ENCODE peak calls at places on chromosomes 7 and 10, in nine cellular contexts. Q is HCT116, L is heart left ventricle, C is A549, N is K562, O is tibial nerve, K is uterus, X is spleen, H is transverse colon. R is an unnamed sample.

GRCh38 chr10:22630229-22631174 is 83.9 kb downstream of the PIP4K2A start:
- DNase-seq in Q (no peak), L (no peak), C (no peak), N (peak; percentile 76), O (no peak), K (no peak), X (no peak), H (no peak), R (peak; percentile 88)

GRCh38 chr7:5689118-5689517 is 92.3 kb downstream of the RNF216 start:
- DNase-seq in Q (no peak), L (no peak), C (no peak), N (no peak), O (no peak), K (no peak), X (no peak), H (no peak), R (no peak)

GRCh38 chr7:35370694-35371093 is 116.8 kb upstream of the TBX20 start:
- DNase-seq in Q (no peak), L (no peak), C (no peak), N (no peak), O (no peak), K (no peak), X (no peak), H (no peak), R (no peak)

GRCh38 chr7:154998481-154998880 is 4.4 kb downstream of the PAXIP1 start:
- DNase-seq in Q (no peak), L (no peak), C (no peak), N (no peak), O (no peak), K (no peak), X (no peak), H (no peak), R (no peak)

GRCh38 chr10:124300224-124300623 is 118.5 kb downstream of the OAT start:
- DNase-seq in Q (no peak), L (no peak), C (no peak), N (no peak), O (no peak), K (no peak), X (no peak), H (no peak), R (no peak)

GRCh38 chr10:90407116-90407515 is 450.7 kb downstream of the HTR7 start:
- DNase-seq in Q (no peak), L (no peak), C (no peak), N (no peak), O (no peak), K (no peak), X (no peak), H (no peak), R (no peak)

GRCh38 chr7:3138206-3138605 is 94.5 kb upstream of the CARD11 start:
- DNase-seq in Q (no peak), L (no peak), C (no peak), N (no peak), O (no peak), K (no peak), X (no peak), H (no peak), R (no peak)

GRCh38 chr10:83677795-83678194 is 461.5 kb upstream of the GHITM start:
- DNase-seq in Q (no peak), L (no peak), C (no peak), N (no peak), O (no peak), K (peak; percentile 15), X (no peak), H (no peak), R (no peak)

GRCh38 chr7:142313528-142313927 is 55.7 kb upstream of the PRSS58 start:
- DNase-seq in Q (no peak), L (no peak), C (no peak), N (no peak), O (no peak), K (no peak), X (no peak), H (no peak), R (no peak)

GRCh38 chr7:66409493-66409892 is 204.4 kb downstream of the TPST1 start:
- DNase-seq in Q (no peak), L (no peak), C (no peak), N (no peak), O (no peak), K (no peak), X (no peak), H (no peak), R (no peak)

GRCh38 chr10:53230651-53231050 is 458.1 kb upstream of the MBL2 start:
- DNase-seq in Q (no peak), L (no peak), C (no peak), N (no peak), O (no peak), K (no peak), X (no peak), H (no peak), R (no peak)

GRCh38 chr10:43976292-43976691 is 327.6 kb upstream of the ZNF32 start:
- DNase-seq in Q (no peak), L (no peak), C (no peak), N (no peak), O (no peak), K (no peak), X (no peak), H (no peak), R (no peak)

GRCh38 chr10:98344589-98345038 is 70.4 kb downstream of the PYROXD2 start:
- DNase-seq in Q (no peak), L (peak; percentile 82), C (no peak), N (no peak), O (peak; percentile 72), K (peak; percentile 88), X (no peak), H (peak; percentile 56), R (no peak)

GRCh38 chr10:71256661-71257030 is 44.3 kb downstream of the UNC5B start:
- DNase-seq in Q (no peak), L (no peak), C (no peak), N (no peak), O (no peak), K (no peak), X (no peak), H (no peak), R (no peak)

GRCh38 chr10:71257292-71257997 is 45.1 kb downstream of the UNC5B start:
- DNase-seq in Q (no peak), L (no peak), C (no peak), N (no peak), O (no peak), K (no peak), X (no peak), H (peak; percentile 59), R (no peak)

GRCh38 chr10:71255540-71255816 is 43.1 kb downstream of the UNC5B start:
- DNase-seq in Q (no peak), L (no peak), C (no peak), N (no peak), O (no peak), K (no peak), X (no peak), H (no peak), R (no peak)

GRCh38 chr10:71254834-71255539 is 42.6 kb downstream of the UNC5B start:
- DNase-seq in Q (no peak), L (no peak), C (no peak), N (no peak), O (no peak), K (no peak), X (no peak), H (no peak), R (no peak)

GRCh38 chr10:71255817-71256660 is 43.7 kb downstream of the UNC5B start:
- DNase-seq in Q (peak; percentile 56), L (peak; percentile 67), C (no peak), N (no peak), O (no peak), K (peak; percentile 77), X (no peak), H (peak; percentile 92), R (no peak)
- TF ChIP-seq POLR2A in Q (no peak), L (no peak), C (no peak), N (no peak), O (no peak), K (no peak), X (no peak), H (peak; percentile 82), R (no peak)

GRCh38 chr7:90006988-90007387 is 147.3 kb upstream of the STEAP1 start:
- DNase-seq in Q (no peak), L (no peak), C (no peak), N (no peak), O (no peak), K (no peak), X (no peak), H (peak; percentile 48), R (no peak)

GRCh38 chr7:90007831-90008230 is 146.4 kb upstream of the STEAP1 start:
- DNase-seq in Q (no peak), L (no peak), C (no peak), N (no peak), O (no peak), K (no peak), X (no peak), H (no peak), R (no peak)
- TF ChIP-seq POLR2A in Q (no peak), L (no peak), C (no peak), N (no peak), O (no peak), K (no peak), X (no peak), H (no peak), R (no peak)

GRCh38 chr10:76149602-76150138 is 718.2 kb downstream of the LRMDA start:
- DNase-seq in Q (no peak), L (no peak), C (no peak), N (no peak), O (no peak), K (no peak), X (no peak), H (no peak), R (no peak)

GRCh38 chr10:76149182-76149581 is 717.8 kb downstream of the LRMDA start:
- DNase-seq in Q (no peak), L (no peak), C (no peak), N (no peak), O (no peak), K (no peak), X (no peak), H (no peak), R (no peak)

GRCh38 chr10:76150886-76151288 is 719.5 kb downstream of the LRMDA start:
- DNase-seq in Q (no peak), L (no peak), C (no peak), N (no peak), O (no peak), K (no peak), X (no peak), H (no peak), R (no peak)

GRCh38 chr10:76152186-76152585 is 720.8 kb downstream of the LRMDA start:
- DNase-seq in Q (no peak), L (no peak), C (no peak), N (no peak), O (no peak), K (no peak), X (no peak), H (no peak), R (no peak)

GRCh38 chr10:76150139-76150885 is 718.9 kb downstream of the LRMDA start:
- DNase-seq in Q (no peak), L (no peak), C (no peak), N (no peak), O (no peak), K (peak; percentile 42), X (no peak), H (no peak), R (no peak)
- TF ChIP-seq POLR2A in Q (no peak), L (no peak), C (no peak), N (no peak), O (no peak), K (no peak), X (no peak), H (no peak), R (no peak)

DNA sequence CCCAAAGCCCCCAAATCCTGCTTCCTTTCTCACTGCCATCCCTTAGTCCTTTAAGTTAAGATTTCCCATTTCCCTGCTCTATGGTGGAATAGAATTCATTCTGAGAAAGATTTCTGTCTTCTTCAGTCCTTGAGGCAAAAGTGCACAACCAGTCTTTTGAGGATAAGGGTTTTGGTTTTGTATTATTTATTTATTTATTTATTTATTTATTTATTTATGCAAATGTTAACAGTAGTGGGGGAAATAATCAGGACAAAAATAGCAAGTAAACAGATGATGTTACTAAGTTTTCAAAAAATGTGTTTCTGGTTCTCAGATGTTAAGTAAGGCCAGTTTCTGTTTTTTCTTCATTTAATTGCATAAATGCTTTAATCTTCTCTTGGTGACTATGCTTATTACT is 84.2 kb downstream of the GLCCI1 start:
- DNase-seq in Q (no peak), L (no peak), C (no peak), N (no peak), O (no peak), K (no peak), X (no peak), H (no peak), R (no peak)
- TF ChIP-seq POLR2A in Q (no peak), L (no peak), C (no peak), N (no peak), O (no peak), K (no peak), X (no peak), H (no peak), R (no peak)

R was measured in erythroblast.